ENCODE peak calls at places on chromosomes 16 and 17, in five cellular contexts. One of them, this sample, is unnamed.

GRCh38 chr17:19978206-19978802 is 676 bp upstream of the AKAP10 start:
- ATAC-seq in RWPE2: no peak
- ATAC-seq in naive thymus-derived CD4-positive, alpha-beta T cell: peak
- ATAC-seq in heart left ventricle: no peak
- ATAC-seq in right cardiac atrium: no peak
- ATAC-seq in this sample: no peak

GRCh38 chr17:35129973-35130351 is 8.5 kb downstream of the FNDC8 start:
- ATAC-seq in RWPE2: peak
- ATAC-seq in right cardiac atrium: no peak
- ATAC-seq in heart left ventricle: no peak
- ATAC-seq in naive thymus-derived CD4-positive, alpha-beta T cell: no peak
- ATAC-seq in this sample: no peak

GRCh38 chr17:43755389-43755875 is 3.2 kb downstream of the SOST start:
- ATAC-seq in RWPE2: no peak
- ATAC-seq in naive thymus-derived CD4-positive, alpha-beta T cell: no peak
- ATAC-seq in heart left ventricle: peak
- ATAC-seq in right cardiac atrium: peak
- ATAC-seq in this sample: no peak

GRCh38 chr17:43698678-43699437 is 37.1 kb upstream of the MEOX1 start:
- ATAC-seq in heart left ventricle: no peak
- ATAC-seq in RWPE2: no peak
- ATAC-seq in right cardiac atrium: peak
- ATAC-seq in naive thymus-derived CD4-positive, alpha-beta T cell: no peak
- ATAC-seq in this sample: no peak

GRCh38 chr16:11354733-11355574 is 9.7 kb downstream of the RMI2 start:
- ATAC-seq in RWPE2: no peak
- ATAC-seq in heart left ventricle: no peak
- ATAC-seq in naive thymus-derived CD4-positive, alpha-beta T cell: peak
- ATAC-seq in right cardiac atrium: no peak
- ATAC-seq in this sample: no peak

GRCh38 chr16:2990891-2991290 is 10.6 kb upstream of the PKMYT1 start:
- ATAC-seq in heart left ventricle: no peak
- ATAC-seq in right cardiac atrium: no peak
- ATAC-seq in naive thymus-derived CD4-positive, alpha-beta T cell: no peak
- ATAC-seq in RWPE2: peak
- ATAC-seq in this sample: no peak

GRCh38 chr17:33202011-33202410 is 91.1 kb downstream of the ASIC2 start:
- ATAC-seq in heart left ventricle: no peak
- ATAC-seq in RWPE2: no peak
- ATAC-seq in naive thymus-derived CD4-positive, alpha-beta T cell: no peak
- ATAC-seq in right cardiac atrium: no peak
- ATAC-seq in this sample: no peak

GRCh38 chr17:58525239-58525638 is 10.8 kb upstream of the MTMR4 start:
- ATAC-seq in naive thymus-derived CD4-positive, alpha-beta T cell: no peak
- ATAC-seq in RWPE2: peak
- ATAC-seq in heart left ventricle: peak
- ATAC-seq in right cardiac atrium: peak
- ATAC-seq in this sample: peak

GRCh38 chr16:58639836-58640235 is 10.2 kb upstream of the CNOT1 start:
- ATAC-seq in naive thymus-derived CD4-positive, alpha-beta T cell: no peak
- ATAC-seq in right cardiac atrium: no peak
- ATAC-seq in heart left ventricle: no peak
- ATAC-seq in RWPE2: no peak
- ATAC-seq in this sample: no peak

GRCh38 chr17:76026714-76027158 is 370 bp downstream of the EVPL start:
- ATAC-seq in right cardiac atrium: no peak
- ATAC-seq in heart left ventricle: no peak
- ATAC-seq in RWPE2: peak
- ATAC-seq in naive thymus-derived CD4-positive, alpha-beta T cell: no peak
- ATAC-seq in this sample: no peak

GRCh38 chr16:30783280-30784109 is 3.5 kb downstream of the ZNF629 start:
- ATAC-seq in naive thymus-derived CD4-positive, alpha-beta T cell: no peak
- ATAC-seq in heart left ventricle: no peak
- ATAC-seq in RWPE2: no peak
- ATAC-seq in right cardiac atrium: no peak
- ATAC-seq in this sample: no peak

GRCh38 chr17:81422776-81423697 is 27.8 kb downstream of the BAHCC1 start:
- ATAC-seq in naive thymus-derived CD4-positive, alpha-beta T cell: peak
- ATAC-seq in RWPE2: peak
- ATAC-seq in right cardiac atrium: peak
- ATAC-seq in heart left ventricle: peak
- ATAC-seq in this sample: peak

GRCh38 chr17:78729636-78730035 is 52.4 kb downstream of the CYTH1 start:
- ATAC-seq in naive thymus-derived CD4-positive, alpha-beta T cell: no peak
- ATAC-seq in right cardiac atrium: no peak
- ATAC-seq in RWPE2: no peak
- ATAC-seq in heart left ventricle: no peak
- ATAC-seq in this sample: no peak

GRCh38 chr17:350706-351435 is 1.7 kb downstream of the RPH3AL start:
- ATAC-seq in heart left ventricle: peak
- ATAC-seq in RWPE2: peak
- ATAC-seq in naive thymus-derived CD4-positive, alpha-beta T cell: peak
- ATAC-seq in right cardiac atrium: peak
- ATAC-seq in this sample: peak

GRCh38 chr17:43543771-43544575 is 2.2 kb downstream of the ETV4 start:
- ATAC-seq in RWPE2: no peak
- ATAC-seq in heart left ventricle: no peak
- ATAC-seq in naive thymus-derived CD4-positive, alpha-beta T cell: no peak
- ATAC-seq in right cardiac atrium: no peak
- ATAC-seq in this sample: no peak

GRCh38 chr17:64036198-64036922 is 15.9 kb upstream of the ICAM2 start:
- ATAC-seq in RWPE2: no peak
- ATAC-seq in right cardiac atrium: no peak
- ATAC-seq in naive thymus-derived CD4-positive, alpha-beta T cell: no peak
- ATAC-seq in heart left ventricle: no peak
- ATAC-seq in this sample: no peak

GRCh38 chr16:57042157-57043111 is 49.9 kb upstream of the CPNE2 start:
- ATAC-seq in heart left ventricle: no peak
- ATAC-seq in RWPE2: peak
- ATAC-seq in naive thymus-derived CD4-positive, alpha-beta T cell: peak
- ATAC-seq in right cardiac atrium: no peak
- ATAC-seq in this sample: no peak

GRCh38 chr17:45775148-45775547 is 9.0 kb upstream of the CRHR1 start:
- ATAC-seq in RWPE2: peak
- ATAC-seq in right cardiac atrium: no peak
- ATAC-seq in heart left ventricle: no peak
- ATAC-seq in naive thymus-derived CD4-positive, alpha-beta T cell: no peak
- ATAC-seq in this sample: no peak

GRCh38 chr17:42421479-42422332 is 1.4 kb downstream of the CAVIN1 start:
- ATAC-seq in RWPE2: peak
- ATAC-seq in heart left ventricle: peak
- ATAC-seq in naive thymus-derived CD4-positive, alpha-beta T cell: peak
- ATAC-seq in right cardiac atrium: peak
- ATAC-seq in this sample: peak

GRCh38 chr17:81294512-81295030 is 536 bp downstream of the SLC38A10 start:
- ATAC-seq in naive thymus-derived CD4-positive, alpha-beta T cell: no peak
- ATAC-seq in right cardiac atrium: peak
- ATAC-seq in RWPE2: peak
- ATAC-seq in heart left ventricle: peak
- ATAC-seq in this sample: peak

GRCh38 chr17:74290340-74290739 is 16.3 kb downstream of the DNAI2 start:
- ATAC-seq in naive thymus-derived CD4-positive, alpha-beta T cell: no peak
- ATAC-seq in heart left ventricle: peak
- ATAC-seq in RWPE2: no peak
- ATAC-seq in right cardiac atrium: peak
- ATAC-seq in this sample: no peak